ENCODE peak calls at places on chromosomes 12 and 14, in eight cellular contexts. G is activated naive CD4-positive, alpha-beta T cell treated with anti-CD3 and anti-CD28 coated beads for 36 hours; B is HEK293T; Z is endothelial cell; U is GM10248; Q is progenitor cell of endocrine pancreas; A is amniotic stem cell; P is DMS153. R is an unnamed sample.

GRCh38 chr14:62168564-62169155 is 406.4 kb downstream of the SNAPC1 start:
- DNase-seq in G (no peak), B (no peak), Z (no peak), U (no peak), Q (no peak), A (no peak), P (no peak), R (no peak)

GRCh38 chr12:49489720-49490119 is 49.1 kb upstream of the KCNH3 start:
- DNase-seq in G (no peak), B (no peak), Z (no peak), U (no peak), Q (no peak), A (peak), P (no peak), R (no peak)

GRCh38 chr12:89529738-89530137 is 3.9 kb upstream of the POC1B start:
- DNase-seq in G (no peak), B (peak), Z (no peak), U (peak), Q (no peak), A (no peak), P (peak), R (no peak)

GRCh38 chr12:120388711-120389431 is 19.9 kb upstream of the MSI1 start:
- DNase-seq in G (no peak), B (no peak), Z (no peak), U (no peak), Q (no peak), A (no peak), P (peak), R (peak)

GRCh38 chr12:90390947-90391346 is 564.0 kb downstream of the CCER1 start:
- DNase-seq in G (no peak), B (no peak), Z (no peak), U (no peak), Q (no peak), A (no peak), P (no peak), R (no peak)

GRCh38 chr14:88299865-88300264 is 23.2 kb downstream of the KCNK10 start:
- DNase-seq in G (no peak), B (no peak), Z (no peak), U (no peak), Q (no peak), A (no peak), P (no peak), R (no peak)

GRCh38 chr12:76006028-76006916 is 25.3 kb downstream of the PHLDA1 start:
- DNase-seq in G (no peak), B (no peak), Z (no peak), U (no peak), Q (no peak), A (no peak), P (no peak), R (no peak)

GRCh38 chr12:42128327-42128726 is 16.3 kb downstream of the GXYLT1 start:
- DNase-seq in G (no peak), B (no peak), Z (no peak), U (no peak), Q (no peak), A (no peak), P (no peak), R (no peak)

GRCh38 chr12:84969226-84969625 is 56.6 kb upstream of the SLC6A15 start:
- DNase-seq in G (no peak), B (no peak), Z (no peak), U (no peak), Q (no peak), A (no peak), P (no peak), R (no peak)

R was measured in neural crest cell.